ENCODE peak calls at places on chromosomes 1 and 21, in eight cellular contexts. One of them, this sample, is unnamed.

GRCh38 chr1:55823521-55824296 is 608.5 kb upstream of the USP24 start:
- DNase-seq in Panc1: no peak
- DNase-seq in A549: peak
- DNase-seq in cardiac fibroblast: peak
- DNase-seq in foreskin fibroblast: no peak
- DNase-seq in uterus: no peak
- DNase-seq in BE2C: no peak
- DNase-seq in transverse colon: no peak
- DNase-seq in this sample: peak

GRCh38 chr1:114986286-114986685 is 43.3 kb upstream of the TSHB start:
- DNase-seq in Panc1: no peak
- DNase-seq in A549: no peak
- DNase-seq in cardiac fibroblast: peak
- DNase-seq in foreskin fibroblast: peak
- DNase-seq in uterus: no peak
- DNase-seq in BE2C: no peak
- DNase-seq in transverse colon: no peak
- DNase-seq in this sample: no peak

GRCh38 chr1:166952002-166952746 is 23.2 kb downstream of the ILDR2 start:
- DNase-seq in Panc1: no peak
- DNase-seq in A549: no peak
- DNase-seq in cardiac fibroblast: peak
- DNase-seq in foreskin fibroblast: no peak
- DNase-seq in uterus: no peak
- DNase-seq in BE2C: no peak
- DNase-seq in transverse colon: peak
- DNase-seq in this sample: peak

GRCh38 chr1:206856674-206857464 is 8.6 kb upstream of the IL20 start:
- DNase-seq in Panc1: no peak
- DNase-seq in A549: peak
- DNase-seq in cardiac fibroblast: peak
- DNase-seq in foreskin fibroblast: no peak
- DNase-seq in uterus: no peak
- DNase-seq in BE2C: no peak
- DNase-seq in transverse colon: no peak
- DNase-seq in this sample: peak

GRCh38 chr1:163290025-163290610 is 31.6 kb upstream of the NUF2 start:
- DNase-seq in Panc1: no peak
- DNase-seq in A549: peak
- DNase-seq in cardiac fibroblast: peak
- DNase-seq in foreskin fibroblast: peak
- DNase-seq in uterus: no peak
- DNase-seq in BE2C: no peak
- DNase-seq in transverse colon: no peak
- DNase-seq in this sample: peak

GRCh38 chr1:228282329-228283042 is 74.6 kb downstream of the OBSCN start:
- DNase-seq in Panc1: no peak
- DNase-seq in A549: no peak
- DNase-seq in cardiac fibroblast: no peak
- DNase-seq in foreskin fibroblast: peak
- DNase-seq in uterus: no peak
- DNase-seq in BE2C: peak
- DNase-seq in transverse colon: peak
- DNase-seq in this sample: no peak

GRCh38 chr1:26784023-26784871 is 3.5 kb upstream of the PIGV start:
- DNase-seq in Panc1: no peak
- DNase-seq in A549: peak
- DNase-seq in cardiac fibroblast: peak
- DNase-seq in foreskin fibroblast: peak
- DNase-seq in uterus: peak
- DNase-seq in BE2C: peak
- DNase-seq in transverse colon: peak
- DNase-seq in this sample: peak

GRCh38 chr1:22806584-22806983 is 95.9 kb downstream of the EPHB2 start:
- DNase-seq in Panc1: no peak
- DNase-seq in A549: no peak
- DNase-seq in cardiac fibroblast: no peak
- DNase-seq in foreskin fibroblast: no peak
- DNase-seq in uterus: no peak
- DNase-seq in BE2C: no peak
- DNase-seq in transverse colon: no peak
- DNase-seq in this sample: no peak

GRCh38 chr1:228084325-228084724 is 1.8 kb downstream of the ARF1 start:
- DNase-seq in Panc1: no peak
- DNase-seq in A549: no peak
- DNase-seq in cardiac fibroblast: peak
- DNase-seq in foreskin fibroblast: peak
- DNase-seq in uterus: no peak
- DNase-seq in BE2C: no peak
- DNase-seq in transverse colon: no peak
- DNase-seq in this sample: peak

GRCh38 chr1:203704120-203704519 is 60.9 kb upstream of the LAX1 start:
- DNase-seq in Panc1: no peak
- DNase-seq in A549: no peak
- DNase-seq in cardiac fibroblast: no peak
- DNase-seq in foreskin fibroblast: no peak
- DNase-seq in uterus: no peak
- DNase-seq in BE2C: no peak
- DNase-seq in transverse colon: no peak
- DNase-seq in this sample: no peak

GRCh38 chr1:185895208-185895900 is 161.2 kb downstream of the HMCN1 start:
- DNase-seq in Panc1: no peak
- DNase-seq in A549: no peak
- DNase-seq in cardiac fibroblast: peak
- DNase-seq in foreskin fibroblast: no peak
- DNase-seq in uterus: no peak
- DNase-seq in BE2C: no peak
- DNase-seq in transverse colon: no peak
- DNase-seq in this sample: peak

DNA sequence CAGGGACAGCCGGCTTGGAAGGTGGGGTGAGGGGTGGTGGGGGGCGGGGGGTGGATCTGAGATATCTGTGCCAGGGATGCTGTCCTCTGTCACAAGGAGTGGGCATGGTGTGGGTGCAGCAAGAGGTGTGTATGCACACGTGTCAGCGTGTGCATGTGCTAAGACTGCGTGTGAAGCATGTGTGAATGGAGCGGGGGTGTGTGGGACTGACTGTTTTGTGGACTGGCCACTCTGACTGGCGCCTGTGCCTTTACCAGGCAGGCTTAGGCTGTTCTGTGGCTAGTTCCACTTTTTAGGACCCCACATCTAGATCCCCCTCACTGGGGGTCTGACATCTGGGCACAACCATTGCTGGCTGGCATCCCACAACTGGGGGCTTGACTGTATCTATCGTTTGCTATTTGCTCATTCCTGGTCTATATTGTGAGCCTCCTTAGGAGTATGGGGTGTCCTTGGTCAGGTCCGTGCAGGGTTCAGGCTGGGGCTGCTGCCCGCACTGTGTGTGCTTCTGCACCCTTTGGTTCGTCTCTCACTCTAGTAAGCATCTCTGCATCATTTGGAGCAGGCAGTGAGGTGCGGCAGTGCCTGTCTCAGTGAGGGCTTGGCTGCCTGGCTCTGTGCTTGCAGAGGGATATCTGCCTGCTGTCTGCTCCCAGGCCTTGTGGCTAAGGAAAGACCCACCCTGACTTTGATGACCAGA is 1.9 kb downstream of the AMPD2 start:
- DNase-seq in Panc1: no peak
- DNase-seq in A549: no peak
- DNase-seq in cardiac fibroblast: no peak
- DNase-seq in foreskin fibroblast: no peak
- DNase-seq in uterus: peak
- DNase-seq in BE2C: no peak
- DNase-seq in transverse colon: no peak
- DNase-seq in this sample: no peak
- H3K4me3 ChIP-seq in Panc1: peak
- H3K4me3 ChIP-seq in A549: peak
- H3K4me3 ChIP-seq in cardiac fibroblast: peak
- H3K4me3 ChIP-seq in foreskin fibroblast: peak
- H3K4me3 ChIP-seq in uterus: peak
- H3K4me3 ChIP-seq in BE2C: peak
- H3K4me3 ChIP-seq in transverse colon: peak
- H3K4me3 ChIP-seq in this sample: peak

GRCh38 chr1:153475282-153475681 is 14.8 kb upstream of the S100A7 start:
- DNase-seq in Panc1: no peak
- DNase-seq in A549: no peak
- DNase-seq in cardiac fibroblast: no peak
- DNase-seq in foreskin fibroblast: no peak
- DNase-seq in uterus: no peak
- DNase-seq in BE2C: no peak
- DNase-seq in transverse colon: no peak
- DNase-seq in this sample: no peak
- TF ChIP-seq CTCF in Panc1: no peak
- TF ChIP-seq CTCF in A549: no peak
- TF ChIP-seq CTCF in cardiac fibroblast: no peak
- TF ChIP-seq CTCF in foreskin fibroblast: no peak
- TF ChIP-seq CTCF in uterus: no peak
- TF ChIP-seq CTCF in BE2C: no peak
- TF ChIP-seq CTCF in transverse colon: no peak
- TF ChIP-seq CTCF in this sample: no peak

DNA sequence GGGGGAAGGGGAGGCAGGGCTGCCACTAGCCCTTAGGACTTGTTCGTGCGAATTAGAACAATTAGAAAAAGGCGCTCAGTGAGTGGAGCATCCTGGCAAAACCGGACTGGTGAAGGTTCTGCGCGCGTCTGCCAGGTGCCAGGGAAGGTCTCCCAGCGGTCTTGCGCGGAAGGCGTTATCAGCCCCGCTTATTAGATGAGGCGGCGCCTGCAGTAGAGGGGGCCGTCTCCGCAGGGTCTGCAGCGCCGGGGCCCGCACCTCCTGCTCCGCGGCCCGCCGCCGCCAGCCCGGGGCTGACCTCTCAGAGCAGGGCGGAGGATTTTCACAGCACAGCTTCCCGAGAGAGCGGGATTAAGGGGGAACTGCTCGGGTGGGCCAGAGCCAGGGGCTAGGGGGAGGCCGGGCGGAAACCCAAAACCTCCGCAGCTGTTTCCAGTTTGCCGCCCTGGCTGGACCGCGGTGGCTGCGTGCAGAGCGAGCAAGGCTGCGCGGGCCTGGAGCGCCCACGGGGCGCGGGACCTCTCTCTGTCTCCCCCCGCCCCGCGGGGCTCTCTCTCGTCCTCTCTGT is 155.2 kb downstream of the FOXD2 start:
- DNase-seq in Panc1: no peak
- DNase-seq in A549: no peak
- DNase-seq in cardiac fibroblast: no peak
- DNase-seq in foreskin fibroblast: no peak
- DNase-seq in uterus: no peak
- DNase-seq in BE2C: no peak
- DNase-seq in transverse colon: no peak
- DNase-seq in this sample: no peak
- H3K4me3 ChIP-seq in Panc1: no peak
- H3K4me3 ChIP-seq in A549: no peak
- H3K4me3 ChIP-seq in cardiac fibroblast: no peak
- H3K4me3 ChIP-seq in foreskin fibroblast: no peak
- H3K4me3 ChIP-seq in uterus: no peak
- H3K4me3 ChIP-seq in BE2C: no peak
- H3K4me3 ChIP-seq in transverse colon: no peak
- H3K4me3 ChIP-seq in this sample: peak

GRCh38 chr1:49995734-49996133 is 28.0 kb downstream of the AGBL4 start:
- DNase-seq in Panc1: no peak
- DNase-seq in A549: no peak
- DNase-seq in cardiac fibroblast: no peak
- DNase-seq in foreskin fibroblast: no peak
- DNase-seq in uterus: no peak
- DNase-seq in BE2C: peak
- DNase-seq in transverse colon: no peak
- DNase-seq in this sample: no peak
- TF ChIP-seq CTCF in Panc1: peak
- TF ChIP-seq CTCF in A549: no peak
- TF ChIP-seq CTCF in cardiac fibroblast: no peak
- TF ChIP-seq CTCF in foreskin fibroblast: no peak
- TF ChIP-seq CTCF in uterus: no peak
- TF ChIP-seq CTCF in BE2C: peak
- TF ChIP-seq CTCF in transverse colon: no peak
- TF ChIP-seq CTCF in this sample: no peak

DNA sequence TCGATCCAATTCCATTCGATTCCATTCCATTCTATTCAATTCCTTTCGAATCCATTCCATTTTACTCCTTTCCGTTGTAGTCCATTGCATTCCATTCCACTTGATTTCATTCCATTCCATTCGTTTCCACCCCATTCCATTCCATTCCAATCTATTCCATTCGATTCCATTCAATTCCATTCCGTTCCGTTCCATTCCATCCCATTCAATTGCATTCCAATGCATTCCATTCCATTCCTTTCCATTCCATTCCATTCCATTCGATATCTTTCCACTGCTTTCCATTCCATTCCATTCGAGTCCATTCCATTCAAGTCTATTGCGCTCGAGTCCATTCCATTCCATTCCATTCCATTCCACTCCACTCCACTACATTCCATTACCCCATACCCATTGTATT is 2568.7 kb upstream of the TPTE start:
- DNase-seq in Panc1: no peak
- DNase-seq in A549: no peak
- DNase-seq in cardiac fibroblast: no peak
- DNase-seq in foreskin fibroblast: no peak
- DNase-seq in uterus: no peak
- DNase-seq in BE2C: no peak
- DNase-seq in transverse colon: no peak
- DNase-seq in this sample: no peak
- H3K4me3 ChIP-seq in Panc1: no peak
- H3K4me3 ChIP-seq in A549: no peak
- H3K4me3 ChIP-seq in cardiac fibroblast: no peak
- H3K4me3 ChIP-seq in foreskin fibroblast: no peak
- H3K4me3 ChIP-seq in uterus: no peak
- H3K4me3 ChIP-seq in BE2C: no peak
- H3K4me3 ChIP-seq in transverse colon: no peak
- H3K4me3 ChIP-seq in this sample: no peak

GRCh38 chr1:68319907-68320306 is 87.6 kb upstream of the WLS start:
- DNase-seq in Panc1: no peak
- DNase-seq in A549: no peak
- DNase-seq in cardiac fibroblast: no peak
- DNase-seq in foreskin fibroblast: no peak
- DNase-seq in uterus: no peak
- DNase-seq in BE2C: no peak
- DNase-seq in transverse colon: no peak
- DNase-seq in this sample: no peak

GRCh38 chr1:68322096-68322495 is 89.8 kb upstream of the WLS start:
- DNase-seq in Panc1: no peak
- DNase-seq in A549: no peak
- DNase-seq in cardiac fibroblast: no peak
- DNase-seq in foreskin fibroblast: peak
- DNase-seq in uterus: no peak
- DNase-seq in BE2C: no peak
- DNase-seq in transverse colon: no peak
- DNase-seq in this sample: no peak

GRCh38 chr1:68320349-68320748 is 88.0 kb upstream of the WLS start:
- DNase-seq in Panc1: no peak
- DNase-seq in A549: no peak
- DNase-seq in cardiac fibroblast: no peak
- DNase-seq in foreskin fibroblast: no peak
- DNase-seq in uterus: no peak
- DNase-seq in BE2C: no peak
- DNase-seq in transverse colon: no peak
- DNase-seq in this sample: no peak

GRCh38 chr1:68322837-68323687 is 90.7 kb upstream of the WLS start:
- DNase-seq in Panc1: no peak
- DNase-seq in A549: no peak
- DNase-seq in cardiac fibroblast: peak
- DNase-seq in foreskin fibroblast: peak
- DNase-seq in uterus: no peak
- DNase-seq in BE2C: no peak
- DNase-seq in transverse colon: peak
- DNase-seq in this sample: peak

GRCh38 chr1:68321084-68321685 is 88.9 kb upstream of the WLS start:
- DNase-seq in Panc1: no peak
- DNase-seq in A549: peak
- DNase-seq in cardiac fibroblast: peak
- DNase-seq in foreskin fibroblast: peak
- DNase-seq in uterus: peak
- DNase-seq in BE2C: peak
- DNase-seq in transverse colon: peak
- DNase-seq in this sample: peak
- TF ChIP-seq CTCF in Panc1: peak
- TF ChIP-seq CTCF in A549: peak
- TF ChIP-seq CTCF in cardiac fibroblast: peak
- TF ChIP-seq CTCF in foreskin fibroblast: peak
- TF ChIP-seq CTCF in uterus: peak
- TF ChIP-seq CTCF in BE2C: peak
- TF ChIP-seq CTCF in transverse colon: peak
- TF ChIP-seq CTCF in this sample: peak